ENCODE peak calls at places on chromosome 5, in eight cellular contexts. One of them, this sample, is unnamed.
A peak's percentile ranks its signal among the peaks of the same experiment; 100 is the strongest.

GRCh38 chr5:33788922-33789321 is 102.9 kb downstream of the ADAMTS12 start:
- DNase-seq in CD8-positive, alpha-beta memory T cell: no peak
- DNase-seq in lower lobe of right lung: no peak
- DNase-seq in fibroblast of lung: peak; percentile 97
- DNase-seq in mucosa of descending colon: no peak
- DNase-seq in cardiac muscle cell: peak; percentile 91
- DNase-seq in tibial artery: no peak
- DNase-seq in left lung: no peak
- DNase-seq in this sample: no peak

GRCh38 chr5:142821027-142821732 is 51.0 kb downstream of the ARHGAP26 start:
- DNase-seq in cardiac muscle cell: no peak
- DNase-seq in mucosa of descending colon: no peak
- DNase-seq in left lung: no peak
- DNase-seq in fibroblast of lung: no peak
- DNase-seq in CD8-positive, alpha-beta memory T cell: no peak
- DNase-seq in lower lobe of right lung: no peak
- DNase-seq in tibial artery: no peak
- DNase-seq in this sample: no peak

GRCh38 chr5:1663186-1663585 is 136.5 kb downstream of the MRPL36 start:
- DNase-seq in left lung: no peak
- DNase-seq in fibroblast of lung: no peak
- DNase-seq in tibial artery: no peak
- DNase-seq in lower lobe of right lung: no peak
- DNase-seq in cardiac muscle cell: no peak
- DNase-seq in mucosa of descending colon: no peak
- DNase-seq in CD8-positive, alpha-beta memory T cell: no peak
- DNase-seq in this sample: no peak

GRCh38 chr5:133993152-133993548 is 11.6 kb downstream of the VDAC1 start:
- DNase-seq in tibial artery: no peak
- DNase-seq in left lung: no peak
- DNase-seq in fibroblast of lung: peak; percentile 73
- DNase-seq in cardiac muscle cell: peak; percentile 60
- DNase-seq in mucosa of descending colon: no peak
- DNase-seq in CD8-positive, alpha-beta memory T cell: no peak
- DNase-seq in lower lobe of right lung: no peak
- DNase-seq in this sample: no peak

GRCh38 chr5:88729476-88730182 is 153.4 kb downstream of the MEF2C start:
- DNase-seq in left lung: peak; percentile 50
- DNase-seq in lower lobe of right lung: no peak
- DNase-seq in cardiac muscle cell: peak; percentile 86
- DNase-seq in mucosa of descending colon: no peak
- DNase-seq in CD8-positive, alpha-beta memory T cell: peak; percentile 52
- DNase-seq in tibial artery: peak; percentile 73
- DNase-seq in fibroblast of lung: peak; percentile 85
- DNase-seq in this sample: peak; percentile 77

GRCh38 chr5:130526708-130527107 is 622.4 kb downstream of the CHSY3 start:
- DNase-seq in left lung: peak; percentile 57
- DNase-seq in mucosa of descending colon: no peak
- DNase-seq in fibroblast of lung: no peak
- DNase-seq in cardiac muscle cell: no peak
- DNase-seq in lower lobe of right lung: peak; percentile 61
- DNase-seq in CD8-positive, alpha-beta memory T cell: no peak
- DNase-seq in tibial artery: no peak
- DNase-seq in this sample: no peak

GRCh38 chr5:61677220-61677619 is 345.2 kb downstream of the ZSWIM6 start:
- DNase-seq in mucosa of descending colon: no peak
- DNase-seq in CD8-positive, alpha-beta memory T cell: no peak
- DNase-seq in fibroblast of lung: no peak
- DNase-seq in left lung: no peak
- DNase-seq in lower lobe of right lung: no peak
- DNase-seq in tibial artery: no peak
- DNase-seq in cardiac muscle cell: no peak
- DNase-seq in this sample: no peak

GRCh38 chr5:61397238-61397637 is 65.2 kb downstream of the ZSWIM6 start:
- DNase-seq in lower lobe of right lung: no peak
- DNase-seq in left lung: no peak
- DNase-seq in tibial artery: no peak
- DNase-seq in cardiac muscle cell: no peak
- DNase-seq in CD8-positive, alpha-beta memory T cell: no peak
- DNase-seq in fibroblast of lung: no peak
- DNase-seq in mucosa of descending colon: no peak
- DNase-seq in this sample: no peak

GRCh38 chr5:124747770-124748686 is 1.6 kb upstream of the ZNF608 start:
- DNase-seq in left lung: no peak
- DNase-seq in mucosa of descending colon: no peak
- DNase-seq in lower lobe of right lung: no peak
- DNase-seq in CD8-positive, alpha-beta memory T cell: no peak
- DNase-seq in tibial artery: no peak
- DNase-seq in cardiac muscle cell: peak; percentile 53
- DNase-seq in fibroblast of lung: peak; percentile 60
- DNase-seq in this sample: no peak

GRCh38 chr5:159273923-159274322 is 10.8 kb downstream of the UBLCP1 start:
- DNase-seq in CD8-positive, alpha-beta memory T cell: no peak
- DNase-seq in tibial artery: no peak
- DNase-seq in lower lobe of right lung: no peak
- DNase-seq in fibroblast of lung: no peak
- DNase-seq in cardiac muscle cell: no peak
- DNase-seq in left lung: no peak
- DNase-seq in mucosa of descending colon: no peak
- DNase-seq in this sample: no peak
- H3K36me3 ChIP-seq in CD8-positive, alpha-beta memory T cell: peaks cover 5% of the 10 kb centered on the region
- H3K36me3 ChIP-seq in tibial artery: peaks cover 31% of the 10 kb centered on the region
- H3K36me3 ChIP-seq in lower lobe of right lung: peaks cover 82% of the 10 kb centered on the region
- H3K36me3 ChIP-seq in fibroblast of lung: peaks cover 3% of the 10 kb centered on the region
- H3K36me3 ChIP-seq in cardiac muscle cell: peaks cover 58% of the 10 kb centered on the region
- H3K36me3 ChIP-seq in left lung: peaks cover 66% of the 10 kb centered on the region
- H3K36me3 ChIP-seq in mucosa of descending colon: peaks cover 4% of the 10 kb centered on the region
- H3K36me3 ChIP-seq in this sample: peaks cover 55% of the 10 kb centered on the region

DNA sequence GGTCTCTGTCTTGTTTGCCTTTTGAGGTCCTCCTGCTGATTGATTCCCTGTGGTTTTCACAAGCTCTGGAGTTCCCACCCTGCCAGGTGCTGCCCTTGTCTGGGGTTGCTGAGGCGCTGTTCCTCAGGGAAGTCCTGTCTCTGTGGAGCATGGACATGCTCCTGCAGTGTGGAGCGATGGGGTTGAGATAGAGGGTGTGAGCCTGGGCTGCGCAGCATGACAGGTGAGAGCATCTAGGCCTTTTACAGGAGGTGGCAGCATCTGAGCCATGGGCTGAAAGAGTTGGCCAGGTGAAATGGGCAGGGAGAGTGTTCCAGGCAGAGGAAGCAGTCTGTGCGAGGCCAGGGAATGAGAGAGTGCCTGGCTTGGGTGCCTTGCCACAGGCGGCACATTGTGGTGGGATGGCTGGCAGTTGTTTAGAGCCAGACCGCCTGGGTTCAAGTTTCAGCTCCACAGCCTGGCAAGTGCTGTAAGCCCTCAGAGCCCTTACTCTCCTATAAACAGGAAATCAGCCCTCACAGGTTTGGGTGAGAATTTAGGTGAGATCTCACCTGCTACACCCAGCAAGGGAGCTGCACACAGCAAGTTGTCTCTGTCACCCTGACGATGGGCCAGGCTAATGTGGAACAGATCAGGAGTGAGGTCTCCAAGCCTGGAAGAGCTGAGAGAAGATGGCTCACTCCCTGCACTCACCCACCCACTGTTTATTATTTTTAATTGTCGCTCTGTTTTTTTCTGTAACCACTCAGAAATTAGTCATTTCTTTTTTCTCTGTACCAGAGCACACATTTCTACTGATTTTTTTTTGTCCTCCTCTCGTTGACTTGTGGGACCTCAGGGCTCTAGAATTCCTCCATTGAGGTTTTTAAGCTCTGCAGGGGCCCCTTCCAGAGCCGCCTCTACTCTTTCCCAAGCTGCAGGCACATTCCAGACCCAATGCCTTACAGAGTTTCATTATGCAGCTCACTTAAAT is 19.6 kb downstream of the TCOF1 start:
- DNase-seq in fibroblast of lung: peak; percentile 37
- DNase-seq in lower lobe of right lung: no peak
- DNase-seq in tibial artery: no peak
- DNase-seq in cardiac muscle cell: peak; percentile 18
- DNase-seq in left lung: no peak
- DNase-seq in CD8-positive, alpha-beta memory T cell: no peak
- DNase-seq in mucosa of descending colon: no peak
- DNase-seq in this sample: no peak
- H3K36me3 ChIP-seq in fibroblast of lung: peaks cover 41% of the 10 kb centered on the region
- H3K36me3 ChIP-seq in lower lobe of right lung: peaks cover 100% of the 10 kb centered on the region
- H3K36me3 ChIP-seq in tibial artery: peaks cover 80% of the 10 kb centered on the region
- H3K36me3 ChIP-seq in cardiac muscle cell: peaks cover 40% of the 10 kb centered on the region
- H3K36me3 ChIP-seq in left lung: peaks cover 100% of the 10 kb centered on the region
- H3K36me3 ChIP-seq in CD8-positive, alpha-beta memory T cell: peaks cover 78% of the 10 kb centered on the region
- H3K36me3 ChIP-seq in mucosa of descending colon: peaks cover 30% of the 10 kb centered on the region
- H3K36me3 ChIP-seq in this sample: peaks cover 78% of the 10 kb centered on the region

GRCh38 chr5:178117911-178118310 is 4.6 kb downstream of the N4BP3 start:
- DNase-seq in lower lobe of right lung: no peak
- DNase-seq in fibroblast of lung: no peak
- DNase-seq in cardiac muscle cell: no peak
- DNase-seq in tibial artery: no peak
- DNase-seq in left lung: no peak
- DNase-seq in CD8-positive, alpha-beta memory T cell: no peak
- DNase-seq in mucosa of descending colon: no peak
- DNase-seq in this sample: no peak

GRCh38 chr5:178116406-178116885 is 3.1 kb downstream of the N4BP3 start:
- DNase-seq in fibroblast of lung: no peak
- DNase-seq in CD8-positive, alpha-beta memory T cell: peak; percentile 92
- DNase-seq in tibial artery: no peak
- DNase-seq in left lung: no peak
- DNase-seq in cardiac muscle cell: no peak
- DNase-seq in mucosa of descending colon: no peak
- DNase-seq in lower lobe of right lung: no peak
- DNase-seq in this sample: peak; percentile 56

GRCh38 chr5:178119915-178120660 is 6.8 kb downstream of the N4BP3 start:
- DNase-seq in fibroblast of lung: no peak
- DNase-seq in left lung: no peak
- DNase-seq in mucosa of descending colon: no peak
- DNase-seq in lower lobe of right lung: peak; percentile 43
- DNase-seq in tibial artery: no peak
- DNase-seq in CD8-positive, alpha-beta memory T cell: no peak
- DNase-seq in cardiac muscle cell: no peak
- DNase-seq in this sample: no peak

GRCh38 chr5:178115835-178116405 is 2.6 kb downstream of the N4BP3 start:
- DNase-seq in tibial artery: no peak
- DNase-seq in cardiac muscle cell: no peak
- DNase-seq in mucosa of descending colon: no peak
- DNase-seq in left lung: no peak
- DNase-seq in lower lobe of right lung: no peak
- DNase-seq in CD8-positive, alpha-beta memory T cell: no peak
- DNase-seq in fibroblast of lung: no peak
- DNase-seq in this sample: no peak

GRCh38 chr5:178118345-178118744 is 5.0 kb downstream of the N4BP3 start:
- DNase-seq in CD8-positive, alpha-beta memory T cell: no peak
- DNase-seq in cardiac muscle cell: no peak
- DNase-seq in tibial artery: no peak
- DNase-seq in left lung: no peak
- DNase-seq in fibroblast of lung: no peak
- DNase-seq in lower lobe of right lung: no peak
- DNase-seq in mucosa of descending colon: no peak
- DNase-seq in this sample: no peak
- H3K36me3 ChIP-seq in CD8-positive, alpha-beta memory T cell: no peaks in the 10 kb centered on the region
- H3K36me3 ChIP-seq in cardiac muscle cell: peaks cover 6% of the 10 kb centered on the region
- H3K36me3 ChIP-seq in tibial artery: no peaks in the 10 kb centered on the region
- H3K36me3 ChIP-seq in left lung: peaks cover 9% of the 10 kb centered on the region
- H3K36me3 ChIP-seq in fibroblast of lung: no peaks in the 10 kb centered on the region
- H3K36me3 ChIP-seq in lower lobe of right lung: no peaks in the 10 kb centered on the region
- H3K36me3 ChIP-seq in mucosa of descending colon: no peaks in the 10 kb centered on the region
- H3K36me3 ChIP-seq in this sample: no peaks in the 10 kb centered on the region

DNA sequence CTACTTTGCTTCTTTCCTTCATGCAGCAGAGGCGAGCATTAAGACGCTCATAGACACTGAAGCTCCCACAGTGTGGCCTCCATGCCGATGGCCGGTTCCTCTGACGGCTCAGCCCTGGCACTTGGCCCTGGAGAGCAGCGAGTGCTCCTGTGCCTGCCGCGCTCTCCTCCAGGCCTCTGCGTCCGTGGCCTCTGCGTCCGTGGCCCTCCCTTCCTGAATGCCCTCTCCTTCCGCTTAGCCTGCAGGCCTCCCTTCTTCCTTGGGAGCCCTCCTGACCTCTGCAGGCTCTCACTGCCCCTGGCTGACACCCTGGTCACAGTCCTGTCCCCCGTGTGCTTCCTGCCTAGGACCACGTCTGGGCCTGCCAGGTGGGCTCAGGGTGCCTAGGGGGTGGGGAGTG is 92.8 kb downstream of the ZNF354C start:
- DNase-seq in tibial artery: peak; percentile 45
- DNase-seq in mucosa of descending colon: no peak
- DNase-seq in lower lobe of right lung: peak; percentile 35
- DNase-seq in left lung: peak; percentile 28
- DNase-seq in CD8-positive, alpha-beta memory T cell: no peak
- DNase-seq in fibroblast of lung: no peak
- DNase-seq in cardiac muscle cell: no peak
- DNase-seq in this sample: no peak
- H3K36me3 ChIP-seq in tibial artery: peaks cover 8% of the 10 kb centered on the region
- H3K36me3 ChIP-seq in mucosa of descending colon: no peaks in the 10 kb centered on the region
- H3K36me3 ChIP-seq in lower lobe of right lung: no peaks in the 10 kb centered on the region
- H3K36me3 ChIP-seq in left lung: peaks cover 12% of the 10 kb centered on the region
- H3K36me3 ChIP-seq in CD8-positive, alpha-beta memory T cell: no peaks in the 10 kb centered on the region
- H3K36me3 ChIP-seq in fibroblast of lung: peaks cover 15% of the 10 kb centered on the region
- H3K36me3 ChIP-seq in cardiac muscle cell: no peaks in the 10 kb centered on the region
- H3K36me3 ChIP-seq in this sample: no peaks in the 10 kb centered on the region